ENCODE peak calls at places on chromosomes 5 and 9, in nine cellular contexts. C, Y, D, A, Q, X, K, E and N are unnamed samples.

GRCh38 chr9:13627071-13627470 is 347.6 kb upstream of the MPDZ start:
- DNase-seq in K (no peak), D (no peak), Q (no peak), E (no peak), X (no peak), C (no peak), A (no peak), Y (no peak), N (no peak)

GRCh38 chr5:73764996-73765395 is 139.0 kb downstream of the ARHGEF28 start:
- DNase-seq in E (no peak), K (no peak), Q (no peak), A (no peak), D (no peak), Y (peak; percentile 59), C (no peak), X (no peak), N (no peak)

GRCh38 chr5:36147681-36148080 is 4.0 kb downstream of the LMBRD2 start:
- DNase-seq in A (no peak), X (no peak), D (no peak), Q (peak; percentile 21), C (no peak), Y (peak; percentile 50), E (no peak), K (no peak), N (no peak)

GRCh38 chr9:77511525-77511924 is 136.6 kb downstream of the GNA14 start:
- DNase-seq in X (no peak), E (no peak), D (no peak), C (no peak), K (no peak), Y (no peak), Q (no peak), A (no peak), N (no peak)

GRCh38 chr5:159533197-159533596 is 202.9 kb upstream of the IL12B start:
- DNase-seq in E (no peak), K (no peak), Y (peak; percentile 56), X (no peak), D (no peak), C (no peak), Q (peak; percentile 11), A (no peak), N (no peak)

GRCh38 chr9:113579270-113580040 is 115.9 kb downstream of the RGS3 start:
- DNase-seq in C (no peak), K (no peak), D (no peak), A (no peak), X (no peak), Y (peak; percentile 62), Q (no peak), E (no peak), N (no peak)

GRCh38 chr9:125878241-125878640 is 131.1 kb downstream of the PBX3 start:
- DNase-seq in D (no peak), K (no peak), A (no peak), Y (peak; percentile 74), E (no peak), X (no peak), C (no peak), Q (peak; percentile 17), N (no peak)

GRCh38 chr5:10836991-10837390 is 76.0 kb upstream of the DAP start:
- DNase-seq in D (no peak), K (no peak), E (no peak), Q (peak; percentile 44), Y (peak; percentile 59), C (no peak), X (no peak), A (no peak), N (no peak)

GRCh38 chr5:56534102-56534501 is 281.2 kb upstream of the MAP3K1 start:
- DNase-seq in Y (no peak), X (peak; percentile 46), C (no peak), D (peak; percentile 24), Q (no peak), A (no peak), E (no peak), K (no peak), N (no peak)

GRCh38 chr9:133758228-133758627 is 20.1 kb upstream of the SARDH start:
- DNase-seq in Y (no peak), A (no peak), K (no peak), Q (no peak), X (no peak), D (no peak), E (no peak), C (no peak), N (peak; percentile 69)

GRCh38 chr9:131503626-131504465 is 1.1 kb downstream of the POMT1 start:
- DNase-seq in Q (peak; percentile 16), E (peak; percentile 21), C (no peak), X (peak; percentile 32), A (peak; percentile 23), D (no peak), K (no peak), Y (peak; percentile 37), N (no peak)

GRCh38 chr9:94150890-94151660 is 66.8 kb downstream of the PTPDC1 start:
- DNase-seq in C (no peak), X (peak; percentile 27), Y (no peak), K (no peak), D (no peak), Q (no peak), A (no peak), E (no peak), N (no peak)

GRCh38 chr9:93662016-93662638 is 85.7 kb downstream of the PHF2 start:
- DNase-seq in A (no peak), C (no peak), D (no peak), Q (no peak), E (no peak), K (no peak), Y (no peak), X (no peak), N (no peak)

GRCh38 chr5:175590471-175590881 is 67.4 kb upstream of the HRH2 start:
- DNase-seq in X (no peak), D (no peak), Q (peak; percentile 82), K (no peak), A (no peak), E (no peak), C (no peak), Y (peak; percentile 40), N (no peak)

GRCh38 chr5:55546991-55547390 is 12.2 kb upstream of the PLPP1 start:
- DNase-seq in A (no peak), Y (no peak), E (no peak), C (no peak), Q (no peak), K (no peak), X (peak; percentile 28), D (no peak), N (no peak)

GRCh38 chr5:57824047-57824446 is 341.4 kb upstream of the ACTBL2 start:
- DNase-seq in D (peak; percentile 95), E (no peak), C (no peak), A (no peak), K (no peak), Q (peak; percentile 82), Y (peak; percentile 87), X (no peak), N (no peak)

GRCh38 chr5:53917095-53917494 is 356.7 kb downstream of the NDUFS4 start:
- DNase-seq in K (no peak), A (no peak), Q (peak; percentile 71), E (no peak), D (no peak), Y (peak; percentile 27), C (no peak), X (no peak), N (no peak)

GRCh38 chr9:135811796-135812195 is 95.5 kb downstream of the CAMSAP1 start:
- DNase-seq in K (no peak), D (no peak), E (no peak), Y (no peak), X (no peak), Q (no peak), A (no peak), C (peak; percentile 28), N (no peak)

GRCh38 chr5:135891280-135891679 is 4.4 kb downstream of the IL9 start:
- DNase-seq in Q (peak; percentile 75), Y (no peak), A (no peak), C (peak; percentile 4), K (no peak), D (no peak), X (no peak), E (no peak), N (peak; percentile 11)

GRCh38 chr5:44160443-44160842 is 228.8 kb downstream of the FGF10 start:
- DNase-seq in X (no peak), Y (no peak), Q (no peak), K (no peak), D (no peak), C (no peak), E (no peak), A (no peak), N (no peak)

DNA sequence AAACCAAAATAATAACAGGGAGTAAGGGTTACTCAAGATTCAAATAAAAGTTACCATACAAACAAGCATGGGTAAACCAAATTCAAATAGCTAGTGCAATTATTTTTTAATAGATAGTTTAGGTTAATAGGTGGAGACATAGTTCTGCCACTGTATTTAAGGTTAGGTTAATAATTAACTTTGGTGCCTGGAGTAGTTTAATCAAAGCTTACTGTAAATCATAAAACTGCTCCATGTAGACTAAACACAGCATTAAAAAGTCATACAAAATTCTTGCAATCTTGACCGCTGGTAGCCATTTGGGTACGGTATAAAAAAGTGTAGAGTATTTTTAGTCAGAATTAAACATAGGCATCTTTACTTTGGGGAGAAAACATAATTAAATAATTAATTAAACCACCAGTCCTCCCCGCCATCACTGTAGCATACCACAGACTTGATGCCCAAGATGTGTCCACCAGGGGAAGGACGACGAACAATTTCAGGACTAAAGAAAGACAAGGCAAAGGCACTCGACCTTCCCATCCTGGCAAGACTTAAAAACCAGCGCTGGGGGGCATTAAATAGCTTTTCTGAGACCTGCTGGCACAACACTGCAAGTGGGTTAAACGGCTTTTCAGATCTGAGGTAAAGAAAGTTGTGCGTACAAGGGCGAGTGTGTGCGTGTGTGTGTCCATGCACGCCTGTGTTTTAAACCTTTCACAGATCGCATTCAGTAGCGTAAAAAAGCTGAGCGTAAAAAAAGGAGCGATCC is 2.9 kb downstream of the SEMA6A start:
- DNase-seq in A (peak; percentile 49), K (no peak), Y (no peak), C (no peak), X (peak; percentile 39), E (peak; percentile 9), D (no peak), Q (no peak), N (no peak)
- TF ChIP-seq CTCF in A (peak; percentile 44), K (no peak), Y (no peak), C (no peak), X (no peak), E (peak; percentile 13), D (no peak), Q (no peak), N (no peak)

GRCh38 chr9:8486095-8486494 is 686.5 kb upstream of the DMAC1 start:
- DNase-seq in K (peak; percentile 38), Q (peak; percentile 42), X (no peak), Y (peak; percentile 39), E (peak; percentile 21), D (no peak), C (no peak), A (peak; percentile 72), N (no peak)
- TF ChIP-seq CTCF in K (no peak), Q (peak; percentile 33), X (no peak), Y (peak; percentile 19), E (peak; percentile 33), D (no peak), C (no peak), A (peak; percentile 62), N (peak; percentile 39)

GRCh38 chr5:131928957-131929356 is 16.5 kb downstream of the MEIKIN start:
- DNase-seq in A (no peak), E (no peak), D (no peak), Q (no peak), Y (no peak), X (no peak), C (no peak), K (no peak), N (no peak)
- TF ChIP-seq CTCF in A (no peak), E (no peak), D (no peak), Q (no peak), Y (no peak), X (no peak), C (no peak), K (no peak), N (no peak)

GRCh38 chr5:149439899-149440655 is 61.0 kb upstream of the IL17B start:
- DNase-seq in E (no peak), X (peak; percentile 84), D (peak; percentile 95), Q (no peak), C (no peak), A (peak; percentile 51), Y (peak; percentile 67), K (no peak), N (no peak)
- TF ChIP-seq CTCF in E (no peak), X (peak; percentile 46), D (no peak), Q (peak; percentile 39), C (peak; percentile 58), A (peak; percentile 50), Y (peak; percentile 56), K (no peak), N (peak; percentile 34)